ENCODE peak calls at places on chromosome X, in ten cellular contexts. C, Y, O, I, T, F, G, D, P and L are unnamed samples.

GRCh38 chrX:83508006-83508405 is at the start of gene POU3F4:
- DNase-seq in D (no peak), T (peak; percentile 39), C (no peak), G (no peak), Y (no peak), I (no peak), F (no peak), P (no peak), O (peak; percentile 0), L (no peak)

GRCh38 chrX:317424-318067 is 1.1 kb downstream of the GTPBP6 start:
- DNase-seq in P (no peak), C (no peak), G (no peak), O (no peak), D (no peak), T (no peak), I (peak; percentile 15), F (peak; percentile 93), Y (no peak), L (no peak)

GRCh38 chrX:15983034-15983433 is 128.4 kb upstream of the AP1S2 start:
- DNase-seq in Y (no peak), D (no peak), F (no peak), C (no peak), T (no peak), O (no peak), P (no peak), I (no peak), G (no peak), L (no peak)

GRCh38 chrX:83892433-83892832 is 31.5 kb downstream of the CYLC1 start:
- DNase-seq in F (no peak), I (no peak), Y (no peak), T (no peak), D (no peak), P (no peak), G (no peak), O (no peak), C (no peak), L (no peak)

GRCh38 chrX:101682723-101683122 is 23.1 kb upstream of the ARMCX2 start:
- DNase-seq in Y (no peak), D (no peak), G (no peak), P (no peak), C (no peak), I (no peak), F (no peak), T (no peak), O (no peak), L (no peak)

GRCh38 chrX:108737754-108738153 is 1.4 kb upstream of the IRS4 start:
- DNase-seq in D (no peak), Y (no peak), F (peak; percentile 3), T (no peak), I (no peak), G (no peak), P (no peak), C (no peak), O (no peak), L (no peak)

GRCh38 chrX:149570668-149571067 is 16.6 kb downstream of the MAGEA9B start:
- DNase-seq in C (no peak), T (no peak), O (peak; percentile 92), F (no peak), I (no peak), P (no peak), G (no peak), D (peak; percentile 72), Y (no peak), L (peak; percentile 78)

GRCh38 chrX:2498781-2499302 is 1.9 kb downstream of the DHRSX start:
- DNase-seq in Y (no peak), O (peak; percentile 28), I (peak; percentile 78), D (no peak), C (peak; percentile 49), P (no peak), G (no peak), F (peak; percentile 24), T (no peak), L (peak; percentile 21)

GRCh38 chrX:20032201-20032600 is 41.3 kb upstream of the BCLAF3 start:
- DNase-seq in P (no peak), G (no peak), F (no peak), O (no peak), Y (no peak), I (no peak), C (no peak), T (no peak), D (no peak), L (no peak)

GRCh38 chrX:56733459-56734046 is 4.5 kb downstream of the NBDY start:
- DNase-seq in P (peak; percentile 63), C (no peak), I (peak; percentile 51), D (peak; percentile 75), O (peak; percentile 53), Y (no peak), G (no peak), F (peak; percentile 10), T (peak; percentile 15), L (peak; percentile 34)

GRCh38 chrX:55220119-55220794 is at the start of gene PAGE5:
- DNase-seq in G (no peak), F (no peak), I (no peak), T (no peak), C (no peak), D (no peak), O (no peak), Y (no peak), P (no peak), L (no peak)

GRCh38 chrX:81564851-81565250 is 362.9 kb downstream of the SH3BGRL start:
- DNase-seq in G (no peak), O (no peak), I (no peak), F (no peak), D (no peak), P (no peak), Y (no peak), T (no peak), C (no peak), L (no peak)

GRCh38 chrX:125205084-125205917 is 114.4 kb upstream of the TEX13C start:
- DNase-seq in D (no peak), F (no peak), T (peak; percentile 48), I (peak; percentile 14), P (peak; percentile 4), G (no peak), O (peak; percentile 46), C (peak; percentile 33), Y (no peak), L (no peak)

GRCh38 chrX:10525381-10525780 is 95.0 kb downstream of the MID1 start:
- DNase-seq in T (no peak), F (no peak), O (no peak), G (no peak), Y (no peak), D (no peak), I (no peak), P (no peak), C (no peak), L (no peak)

GRCh38 chrX:150837845-150838244 is 60.6 kb downstream of the CD99L2 start:
- DNase-seq in I (no peak), G (no peak), Y (no peak), O (no peak), D (no peak), C (no peak), T (no peak), P (no peak), F (no peak), L (no peak)

GRCh38 chrX:78673256-78673655 is 14.1 kb upstream of the RTL3 start:
- DNase-seq in T (no peak), D (peak; percentile 32), C (no peak), G (no peak), I (peak; percentile 9), O (peak; percentile 46), Y (no peak), F (no peak), P (no peak), L (no peak)

GRCh38 chrX:119529355-119530276 is 35.6 kb downstream of the STEEP1 start:
- DNase-seq in G (no peak), O (no peak), C (no peak), Y (no peak), P (no peak), F (no peak), I (no peak), D (no peak), T (no peak), L (no peak)

GRCh38 chrX:154307207-154307606 is 11.6 kb downstream of the TKTL1 start:
- DNase-seq in Y (no peak), T (no peak), F (no peak), C (no peak), G (no peak), O (no peak), P (no peak), I (no peak), D (no peak), L (no peak)

GRCh38 chrX:76555816-76556215 is 128.3 kb downstream of the MAGEE1 start:
- DNase-seq in O (peak; percentile 44), F (peak; percentile 2), D (peak; percentile 38), G (peak; percentile 4), I (peak; percentile 73), Y (no peak), C (no peak), T (no peak), P (no peak), L (peak; percentile 0)

GRCh38 chrX:11758400-11759171 is 549 bp downstream of the MSL3 start:
- DNase-seq in I (peak; percentile 83), F (peak; percentile 81), G (peak; percentile 45), T (peak; percentile 79), P (peak; percentile 89), C (peak; percentile 89), Y (peak; percentile 92), O (peak; percentile 78), D (peak; percentile 72), L (peak; percentile 78)
- TF ChIP-seq CTCF in I (peak; percentile 34), F (peak; percentile 8), G (peak; percentile 64), T (peak; percentile 83), P (peak; percentile 62), C (peak; percentile 93), Y (peak; percentile 87), O (peak; percentile 32), D (peak; percentile 71), L (peak; percentile 88)

DNA sequence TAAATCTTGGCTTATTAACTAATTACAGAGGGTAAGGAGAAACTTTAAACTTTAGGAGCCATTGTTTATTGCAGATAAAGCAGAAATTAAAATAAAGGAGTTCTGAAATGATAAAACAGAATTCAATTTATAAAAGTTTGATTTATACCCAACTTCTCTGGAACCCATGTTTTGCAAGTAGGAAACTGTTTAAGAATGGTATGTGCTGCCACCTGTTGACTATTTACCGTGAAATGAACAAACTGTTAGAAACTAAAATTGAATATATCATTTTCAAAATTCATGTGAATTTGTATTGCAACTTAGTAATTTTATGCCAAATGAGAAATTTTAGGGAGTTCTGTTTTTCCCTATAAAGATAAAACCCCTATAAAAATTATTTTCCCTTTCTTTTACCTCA is 11.0 kb upstream of the TBC1D8B start:
- DNase-seq in O (peak; percentile 22), P (no peak), I (peak; percentile 17), Y (no peak), G (no peak), D (peak; percentile 32), F (no peak), T (no peak), C (no peak), L (no peak)
- TF ChIP-seq CTCF in O (peak; percentile 18), P (no peak), I (no peak), Y (peak; percentile 17), G (peak; percentile 16), D (peak; percentile 49), F (no peak), T (peak; percentile 58), C (no peak), L (peak; percentile 59)

GRCh38 chrX:134949271-134949670 is 41.5 kb upstream of the SMIM10 start:
- DNase-seq in I (no peak), O (no peak), Y (no peak), D (no peak), G (no peak), C (no peak), P (no peak), T (no peak), F (no peak), L (peak; percentile 4)
- TF ChIP-seq CTCF in I (no peak), O (no peak), Y (no peak), D (no peak), G (no peak), C (no peak), P (no peak), T (no peak), F (no peak), L (no peak)

GRCh38 chrX:96590403-96590802 is 94.2 kb upstream of the DIAPH2 start:
- DNase-seq in C (no peak), P (no peak), G (no peak), Y (no peak), O (no peak), T (no peak), F (no peak), D (no peak), I (no peak), L (no peak)
- TF ChIP-seq CTCF in C (no peak), P (no peak), G (no peak), Y (no peak), O (no peak), T (no peak), F (no peak), D (no peak), I (no peak), L (no peak)